ENCODE peak calls at places on chromosome 18, in five cellular contexts. One of them, this sample, is unnamed.

GRCh38 chr18:70072678-70073077 is 125.0 kb upstream of the CD226 start:
- DNase-seq in Panc1: no peak
- DNase-seq in adrenal gland: no peak
- DNase-seq in GM12878: no peak
- DNase-seq in foreskin keratinocyte: peak; percentile 13
- DNase-seq in this sample: no peak

GRCh38 chr18:2906522-2907458 is 60.0 kb downstream of the EMILIN2 start:
- DNase-seq in foreskin keratinocyte: no peak
- DNase-seq in adrenal gland: no peak
- DNase-seq in Panc1: no peak
- DNase-seq in GM12878: no peak
- DNase-seq in this sample: peak; percentile 62

GRCh38 chr18:4068552-4069158 is 386.5 kb downstream of the DLGAP1 start:
- DNase-seq in foreskin keratinocyte: peak; percentile 38
- DNase-seq in adrenal gland: peak; percentile 39
- DNase-seq in GM12878: peak; percentile 25
- DNase-seq in Panc1: peak; percentile 15
- DNase-seq in this sample: peak; percentile 33

GRCh38 chr18:24181806-24182205 is 42.9 kb downstream of the CABYR start:
- DNase-seq in foreskin keratinocyte: peak; percentile 68
- DNase-seq in GM12878: no peak
- DNase-seq in adrenal gland: no peak
- DNase-seq in Panc1: no peak
- DNase-seq in this sample: peak; percentile 5

GRCh38 chr18:29512203-29512602 is 1335.3 kb upstream of the CDH2 start:
- DNase-seq in GM12878: no peak
- DNase-seq in foreskin keratinocyte: no peak
- DNase-seq in adrenal gland: no peak
- DNase-seq in Panc1: no peak
- DNase-seq in this sample: no peak

GRCh38 chr18:35808796-35809195 is 163.7 kb upstream of the RMP24 start:
- DNase-seq in GM12878: no peak
- DNase-seq in Panc1: no peak
- DNase-seq in foreskin keratinocyte: no peak
- DNase-seq in adrenal gland: no peak
- DNase-seq in this sample: no peak

GRCh38 chr18:57185434-57185833 is 38.5 kb downstream of the BOD1L2 start:
- DNase-seq in Panc1: no peak
- DNase-seq in adrenal gland: no peak
- DNase-seq in foreskin keratinocyte: no peak
- DNase-seq in GM12878: no peak
- DNase-seq in this sample: no peak

GRCh38 chr18:24460388-24460787 is at the start of gene HRH4:
- DNase-seq in GM12878: no peak
- DNase-seq in Panc1: no peak
- DNase-seq in foreskin keratinocyte: no peak
- DNase-seq in adrenal gland: no peak
- DNase-seq in this sample: no peak

GRCh38 chr18:25832008-25832604 is 258.3 kb downstream of the SS18 start:
- DNase-seq in adrenal gland: peak; percentile 74
- DNase-seq in foreskin keratinocyte: peak; percentile 23
- DNase-seq in Panc1: peak; percentile 38
- DNase-seq in GM12878: no peak
- DNase-seq in this sample: peak; percentile 21

GRCh38 chr18:79606621-79607331 is 72.8 kb upstream of the CTDP1 start:
- DNase-seq in foreskin keratinocyte: no peak
- DNase-seq in Panc1: no peak
- DNase-seq in GM12878: no peak
- DNase-seq in adrenal gland: no peak
- DNase-seq in this sample: no peak

GRCh38 chr18:51154664-51155063 is 42.8 kb downstream of the MEX3C start:
- DNase-seq in GM12878: no peak
- DNase-seq in adrenal gland: no peak
- DNase-seq in foreskin keratinocyte: no peak
- DNase-seq in Panc1: no peak
- DNase-seq in this sample: no peak

GRCh38 chr18:63177822-63178525 is 141.6 kb downstream of the BCL2 start:
- DNase-seq in Panc1: no peak
- DNase-seq in GM12878: no peak
- DNase-seq in adrenal gland: no peak
- DNase-seq in foreskin keratinocyte: no peak
- DNase-seq in this sample: no peak

GRCh38 chr18:57733861-57734260 is 69.3 kb downstream of the ATP8B1 start:
- DNase-seq in GM12878: no peak
- DNase-seq in Panc1: no peak
- DNase-seq in foreskin keratinocyte: no peak
- DNase-seq in adrenal gland: no peak
- DNase-seq in this sample: no peak

GRCh38 chr18:25075793-25076192 is 276.2 kb downstream of the ZNF521 start:
- DNase-seq in Panc1: no peak
- DNase-seq in adrenal gland: no peak
- DNase-seq in foreskin keratinocyte: peak; percentile 17
- DNase-seq in GM12878: no peak
- DNase-seq in this sample: no peak

GRCh38 chr18:58416704-58417683 is 211.9 kb downstream of the ALPK2 start:
- DNase-seq in GM12878: no peak
- DNase-seq in adrenal gland: no peak
- DNase-seq in Panc1: no peak
- DNase-seq in foreskin keratinocyte: no peak
- DNase-seq in this sample: peak; percentile 4

GRCh38 chr18:3620146-3621119 is 170.5 kb downstream of the TGIF1 start:
- DNase-seq in Panc1: no peak
- DNase-seq in foreskin keratinocyte: no peak
- DNase-seq in adrenal gland: no peak
- DNase-seq in GM12878: no peak
- DNase-seq in this sample: no peak

GRCh38 chr18:54641734-54642133 is 50.7 kb downstream of the DYNAP start:
- DNase-seq in adrenal gland: no peak
- DNase-seq in GM12878: no peak
- DNase-seq in Panc1: no peak
- DNase-seq in foreskin keratinocyte: peak; percentile 2
- DNase-seq in this sample: no peak

DNA sequence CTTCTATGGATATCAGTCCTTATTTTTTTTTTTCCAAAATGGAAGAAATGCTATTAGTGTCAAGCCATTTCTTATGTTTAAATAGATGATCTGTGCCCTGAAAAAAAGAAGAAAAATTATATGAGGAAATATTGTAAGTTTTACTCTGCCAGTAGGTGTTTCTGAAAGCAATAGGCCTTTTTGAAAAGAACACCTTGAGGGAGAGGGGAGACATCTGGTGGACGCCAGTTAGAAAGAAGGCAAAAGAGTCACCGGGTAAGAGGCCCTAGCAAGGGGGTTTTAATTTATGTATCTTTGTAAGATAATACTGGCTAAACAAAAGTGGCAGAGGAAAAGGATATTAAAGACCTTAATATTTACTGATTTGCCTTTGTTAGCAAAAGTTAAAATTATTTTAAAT is 56.1 kb downstream of the DYNAP start:
- DNase-seq in adrenal gland: no peak
- DNase-seq in Panc1: no peak
- DNase-seq in GM12878: no peak
- DNase-seq in foreskin keratinocyte: peak; percentile 16
- DNase-seq in this sample: peak; percentile 18
- TF ChIP-seq CTCF in adrenal gland: no peak
- TF ChIP-seq CTCF in Panc1: peak; percentile 30
- TF ChIP-seq CTCF in GM12878: peak; percentile 37
- TF ChIP-seq CTCF in foreskin keratinocyte: peak; percentile 62
- TF ChIP-seq CTCF in this sample: peak; percentile 54

GRCh38 chr18:9915291-9916066 is 1.7 kb downstream of the VAPA start:
- DNase-seq in foreskin keratinocyte: no peak
- DNase-seq in GM12878: no peak
- DNase-seq in adrenal gland: no peak
- DNase-seq in Panc1: no peak
- DNase-seq in this sample: no peak

GRCh38 chr18:9914584-9915290 is 921 bp downstream of the VAPA start:
- DNase-seq in foreskin keratinocyte: peak; percentile 66
- DNase-seq in Panc1: no peak
- DNase-seq in adrenal gland: peak; percentile 90
- DNase-seq in GM12878: no peak
- DNase-seq in this sample: peak; percentile 74

GRCh38 chr18:9914334-9914583 is 443 bp downstream of the VAPA start:
- DNase-seq in adrenal gland: no peak
- DNase-seq in GM12878: no peak
- DNase-seq in foreskin keratinocyte: no peak
- DNase-seq in Panc1: no peak
- DNase-seq in this sample: no peak

GRCh38 chr18:9916814-9917213 is 3.0 kb downstream of the VAPA start:
- DNase-seq in adrenal gland: no peak
- DNase-seq in GM12878: no peak
- DNase-seq in Panc1: no peak
- DNase-seq in foreskin keratinocyte: no peak
- DNase-seq in this sample: no peak

DNA sequence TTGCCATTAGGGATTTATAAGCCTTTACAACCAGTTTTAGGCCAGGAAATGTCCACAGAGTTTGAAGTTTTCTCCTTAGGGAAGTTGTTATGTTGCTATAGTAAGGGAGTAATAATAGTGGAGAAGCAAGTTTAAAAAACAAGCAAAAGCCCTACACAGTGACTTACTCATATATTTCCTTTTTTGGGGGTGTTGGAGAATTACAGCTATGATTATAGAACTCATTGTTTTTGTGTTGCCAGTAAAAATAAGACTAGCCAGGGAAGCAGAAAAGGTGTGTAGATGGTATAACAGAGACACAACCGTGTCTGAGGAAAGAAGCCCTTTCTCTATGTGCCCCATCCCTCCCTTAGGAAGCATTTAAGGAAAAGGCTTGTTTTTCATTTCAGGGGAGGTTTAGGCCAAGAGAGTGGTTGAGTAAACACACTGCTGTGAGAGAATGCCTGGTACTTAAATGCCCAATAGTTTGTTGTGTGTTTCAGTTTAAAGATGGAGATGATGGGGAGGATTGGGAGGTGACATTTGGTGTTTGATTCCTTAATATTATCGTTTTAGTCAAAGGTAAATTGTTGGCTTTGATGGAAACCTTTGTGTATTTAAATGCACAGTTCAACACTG is 2.4 kb downstream of the VAPA start:
- DNase-seq in foreskin keratinocyte: no peak
- DNase-seq in Panc1: no peak
- DNase-seq in GM12878: no peak
- DNase-seq in adrenal gland: no peak
- DNase-seq in this sample: no peak
- H3K27ac ChIP-seq in foreskin keratinocyte: peak overlapping the region; percentile 80
- H3K27ac ChIP-seq in Panc1: peak overlapping the region; percentile 90
- H3K27ac ChIP-seq in GM12878: no peak overlapping the region
- H3K27ac ChIP-seq in adrenal gland: no peak overlapping the region
- H3K27ac ChIP-seq in this sample: no peak overlapping the region

GRCh38 chr18:53586923-53587322 is 637.5 kb downstream of the MBD2 start:
- DNase-seq in adrenal gland: no peak
- DNase-seq in Panc1: no peak
- DNase-seq in GM12878: no peak
- DNase-seq in foreskin keratinocyte: no peak
- DNase-seq in this sample: no peak
- TF ChIP-seq CTCF in adrenal gland: no peak
- TF ChIP-seq CTCF in Panc1: no peak
- TF ChIP-seq CTCF in GM12878: no peak
- TF ChIP-seq CTCF in foreskin keratinocyte: no peak
- TF ChIP-seq CTCF in this sample: no peak

DNA sequence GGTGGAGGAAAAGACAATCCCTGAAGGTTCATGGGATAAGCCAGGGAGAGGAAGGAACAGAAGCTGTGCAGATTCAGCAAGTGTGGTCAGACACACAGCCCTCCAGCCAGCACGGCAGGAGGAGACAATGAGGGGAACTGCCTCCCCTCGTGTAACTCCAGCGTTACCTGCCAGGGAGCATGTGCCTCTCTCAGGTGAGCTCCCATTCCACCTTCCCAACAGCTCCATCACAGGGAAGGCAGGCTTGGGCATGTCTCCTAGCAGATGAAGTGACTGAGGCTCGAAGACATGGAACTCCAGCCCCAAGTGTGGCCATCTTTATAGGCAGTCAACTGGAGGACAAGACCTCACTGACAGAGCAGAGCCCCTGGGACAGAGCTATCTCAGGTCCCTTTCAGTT is 47.4 kb downstream of the ZBTB7C start:
- DNase-seq in adrenal gland: no peak
- DNase-seq in Panc1: no peak
- DNase-seq in foreskin keratinocyte: no peak
- DNase-seq in GM12878: no peak
- DNase-seq in this sample: no peak
- H3K27ac ChIP-seq in adrenal gland: no peak overlapping the region
- H3K27ac ChIP-seq in Panc1: no peak overlapping the region
- H3K27ac ChIP-seq in foreskin keratinocyte: no peak overlapping the region
- H3K27ac ChIP-seq in GM12878: no peak overlapping the region
- H3K27ac ChIP-seq in this sample: no peak overlapping the region

GRCh38 chr18:34595673-34596072 is 114.4 kb upstream of the DTNA start:
- DNase-seq in adrenal gland: peak; percentile 15
- DNase-seq in foreskin keratinocyte: peak; percentile 15
- DNase-seq in Panc1: no peak
- DNase-seq in GM12878: no peak
- DNase-seq in this sample: no peak
- TF ChIP-seq CTCF in adrenal gland: peak; percentile 43
- TF ChIP-seq CTCF in foreskin keratinocyte: peak; percentile 45
- TF ChIP-seq CTCF in Panc1: peak; percentile 21
- TF ChIP-seq CTCF in GM12878: no peak
- TF ChIP-seq CTCF in this sample: no peak

DNA sequence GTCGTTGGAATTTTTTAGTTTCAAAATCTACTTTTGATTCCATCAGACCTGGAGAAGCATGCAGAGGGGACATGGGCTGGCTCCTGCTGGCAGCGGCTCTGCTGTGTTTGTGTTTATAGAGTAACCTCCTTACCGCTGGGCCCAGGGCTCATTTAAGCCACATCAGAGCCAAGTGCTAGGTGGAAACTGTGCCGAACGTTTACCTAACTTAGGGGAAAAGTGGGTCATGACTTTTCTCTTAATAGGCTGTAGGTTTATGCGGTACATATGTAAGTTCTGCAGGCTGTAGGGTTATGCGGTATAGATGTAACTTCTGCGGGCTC is 17.7 kb downstream of the CNDP2 start:
- DNase-seq in Panc1: no peak
- DNase-seq in adrenal gland: no peak
- DNase-seq in foreskin keratinocyte: no peak
- DNase-seq in GM12878: no peak
- DNase-seq in this sample: no peak
- H3K27ac ChIP-seq in Panc1: no peak overlapping the region
- H3K27ac ChIP-seq in adrenal gland: no peak overlapping the region
- H3K27ac ChIP-seq in foreskin keratinocyte: no peak overlapping the region
- H3K27ac ChIP-seq in GM12878: no peak overlapping the region
- H3K27ac ChIP-seq in this sample: no peak overlapping the region

This sample was measured in RWPE1.